ENCODE peak calls at places on chromosome 7, in ten cellular contexts. B is GM13976, J is IMR-90, G is putamen, Q is dermis microvascular lymphatic vessel endothelial cell, W is LoVo, Z is C1 segment of cervical spinal cord, Y is NCI-H2029 treated with DMSO at 0.1 percent for 48 hours, D is left cardiac atrium, S is GM20000. T is an unnamed sample.

GRCh38 chr7:1295776-1296726 is 63.4 kb downstream of the UNCX start:
- DNase-seq in B (no peak), J (no peak), G (no peak), Q (no peak), W (no peak), Z (no peak), Y (no peak), D (no peak), S (no peak), T (no peak)

GRCh38 chr7:5472432-5473315 is 49.0 kb upstream of the TNRC18 start:
- DNase-seq in B (no peak), J (no peak), G (no peak), Q (no peak), W (no peak), Z (no peak), Y (peak), D (no peak), S (no peak), T (no peak)

GRCh38 chr7:100559127-100559526 is 14.6 kb downstream of the SAP25 start:
- DNase-seq in B (no peak), J (no peak), G (peak), Q (no peak), W (no peak), Z (no peak), Y (no peak), D (no peak), S (no peak), T (no peak)

GRCh38 chr7:117825132-117825531 is 48.1 kb downstream of the CTTNBP2 start:
- DNase-seq in B (no peak), J (peak), G (no peak), Q (no peak), W (no peak), Z (no peak), Y (no peak), D (no peak), S (no peak), T (no peak)

GRCh38 chr7:129489491-129489890 is 12.8 kb upstream of the SMKR1 start:
- DNase-seq in B (no peak), J (peak), G (no peak), Q (no peak), W (no peak), Z (no peak), Y (no peak), D (no peak), S (no peak), T (no peak)

GRCh38 chr7:69564454-69565417 is 33.5 kb upstream of the AUTS2 start:
- DNase-seq in B (no peak), J (no peak), G (peak), Q (peak), W (no peak), Z (peak), Y (peak), D (peak), S (no peak), T (no peak)

GRCh38 chr7:128045766-128046165 is 14.5 kb upstream of the LRRC4 start:
- DNase-seq in B (no peak), J (peak), G (no peak), Q (no peak), W (no peak), Z (no peak), Y (no peak), D (no peak), S (no peak), T (no peak)

GRCh38 chr7:101582971-101583370 is 46.1 kb downstream of the MYL10 start:
- DNase-seq in B (peak), J (no peak), G (no peak), Q (no peak), W (no peak), Z (no peak), Y (no peak), D (no peak), S (peak), T (no peak)

GRCh38 chr7:100349757-100350156 is 8.2 kb upstream of the PILRB start:
- DNase-seq in B (no peak), J (no peak), G (no peak), Q (no peak), W (no peak), Z (no peak), Y (no peak), D (no peak), S (no peak), T (no peak)

GRCh38 chr7:16564909-16565426 is 38.3 kb downstream of the LRRC72 start:
- DNase-seq in B (peak), J (peak), G (peak), Q (peak), W (peak), Z (no peak), Y (peak), D (no peak), S (peak), T (no peak)

GRCh38 chr7:80635533-80635932 is 2.9 kb upstream of the CD36 start:
- DNase-seq in B (no peak), J (peak), G (no peak), Q (no peak), W (no peak), Z (no peak), Y (no peak), D (no peak), S (no peak), T (no peak)

GRCh38 chr7:121302214-121302745 is 26.5 kb upstream of the WNT16 start:
- DNase-seq in B (no peak), J (peak), G (no peak), Q (no peak), W (peak), Z (no peak), Y (no peak), D (no peak), S (no peak), T (no peak)

GRCh38 chr7:84237533-84238173 is 43.1 kb upstream of the SEMA3A start:
- DNase-seq in B (no peak), J (peak), G (no peak), Q (peak), W (no peak), Z (no peak), Y (no peak), D (no peak), S (no peak), T (no peak)

GRCh38 chr7:133556070-133556469 is 303.2 kb downstream of the EXOC4 start:
- DNase-seq in B (no peak), J (no peak), G (no peak), Q (no peak), W (no peak), Z (no peak), Y (no peak), D (no peak), S (no peak), T (no peak)

GRCh38 chr7:1817061-1817712 is 147.1 kb downstream of the ELFN1 start:
- DNase-seq in B (no peak), J (no peak), G (no peak), Q (no peak), W (no peak), Z (no peak), Y (no peak), D (no peak), S (no peak), T (no peak)

GRCh38 chr7:1501487-1502270 is 2.5 kb downstream of the INTS1 start:
- DNase-seq in B (no peak), J (no peak), G (no peak), Q (no peak), W (no peak), Z (no peak), Y (no peak), D (no peak), S (no peak), T (no peak)

GRCh38 chr7:147805996-147806576 is 784.5 kb upstream of the C7orf33 start:
- DNase-seq in B (no peak), J (no peak), G (no peak), Q (no peak), W (no peak), Z (no peak), Y (no peak), D (no peak), S (no peak), T (no peak)

GRCh38 chr7:2721842-2722241 is 33.8 kb downstream of the AMZ1 start:
- DNase-seq in B (no peak), J (no peak), G (no peak), Q (no peak), W (no peak), Z (no peak), Y (no peak), D (no peak), S (no peak), T (no peak)

GRCh38 chr7:158734861-158735260 is 30.3 kb upstream of the NCAPG2 start:
- DNase-seq in B (no peak), J (peak), G (no peak), Q (peak), W (no peak), Z (no peak), Y (no peak), D (no peak), S (no peak), T (no peak)

GRCh38 chr7:44284881-44285541 is 40.4 kb downstream of the CAMK2B start:
- DNase-seq in B (no peak), J (no peak), G (no peak), Q (no peak), W (no peak), Z (no peak), Y (no peak), D (peak), S (no peak), T (no peak)

GRCh38 chr7:34157137-34157536 is 251.8 kb downstream of the BMPER start:
- DNase-seq in B (no peak), J (no peak), G (no peak), Q (no peak), W (no peak), Z (no peak), Y (no peak), D (no peak), S (no peak), T (peak)

GRCh38 chr7:39073432-39073831 is 95.7 kb downstream of the POU6F2 start:
- DNase-seq in B (no peak), J (no peak), G (peak), Q (peak), W (no peak), Z (no peak), Y (peak), D (peak), S (no peak), T (no peak)

GRCh38 chr7:107078517-107078966 is 34.0 kb downstream of the PRKAR2B start:
- DNase-seq in B (no peak), J (peak), G (no peak), Q (peak), W (peak), Z (no peak), Y (peak), D (peak), S (no peak), T (no peak)

GRCh38 chr7:10802526-10802925 is 171.1 kb upstream of the PHF14 start:
- DNase-seq in B (no peak), J (peak), G (no peak), Q (no peak), W (no peak), Z (no peak), Y (no peak), D (no peak), S (no peak), T (no peak)

GRCh38 chr7:105178928-105179541 is 165.0 kb downstream of the KMT2E start:
- DNase-seq in B (no peak), J (no peak), G (no peak), Q (no peak), W (no peak), Z (no peak), Y (no peak), D (no peak), S (no peak), T (no peak)

GRCh38 chr7:24668922-24669635 is 88.2 kb downstream of the GSDME start:
- DNase-seq in B (no peak), J (peak), G (no peak), Q (peak), W (peak), Z (no peak), Y (no peak), D (no peak), S (no peak), T (no peak)

GRCh38 chr7:122364761-122365280 is 60.3 kb upstream of the FEZF1 start:
- DNase-seq in B (no peak), J (no peak), G (no peak), Q (peak), W (no peak), Z (no peak), Y (no peak), D (no peak), S (no peak), T (no peak)

GRCh38 chr7:121369462-121369861 is 26.6 kb downstream of the FAM3C start:
- DNase-seq in B (peak), J (peak), G (no peak), Q (peak), W (peak), Z (no peak), Y (no peak), D (no peak), S (no peak), T (no peak)

T was measured in heart left ventricle.